ENCODE peak calls at places on chromosomes 7 and 10, in seven cellular contexts. O, T, Y, C, Q, M and P are unnamed samples.

GRCh38 chr10:130218936-130219335 is 82.7 kb downstream of the GLRX3 start:
- DNase-seq in O (no peak), M (no peak), T (no peak), Q (no peak), Y (no peak), C (no peak), P (no peak)

GRCh38 chr7:111499027-111499426 is 63.3 kb downstream of the IMMP2L start:
- DNase-seq in T (peak; percentile 7), Y (peak; percentile 28), M (peak; percentile 46), C (no peak), O (peak; percentile 8), Q (no peak), P (no peak)

GRCh38 chr7:130242198-130243014 is 24.3 kb upstream of the CPA2 start:
- DNase-seq in C (peak; percentile 68), Q (no peak), O (peak; percentile 50), M (peak; percentile 77), T (peak; percentile 24), Y (peak; percentile 14), P (no peak)

GRCh38 chr7:154695836-154696235 is 307.1 kb downstream of the PAXIP1 start:
- DNase-seq in C (no peak), M (no peak), T (no peak), Q (no peak), Y (no peak), O (no peak), P (no peak)

GRCh38 chr10:19966751-19967150 is 150.5 kb downstream of the PLXDC2 start:
- DNase-seq in Q (no peak), T (no peak), M (no peak), C (peak; percentile 67), O (no peak), Y (no peak), P (no peak)

GRCh38 chr10:86254526-86255174 is 111.9 kb downstream of the GRID1 start:
- DNase-seq in T (peak; percentile 70), Y (no peak), O (no peak), C (peak; percentile 39), M (no peak), Q (no peak), P (no peak)

GRCh38 chr7:44980393-44981034 is 1.7 kb upstream of the MYO1G start:
- DNase-seq in O (no peak), Q (no peak), T (no peak), C (no peak), Y (no peak), M (no peak), P (peak; percentile 32)

GRCh38 chr7:84100866-84101265 is 93.7 kb downstream of the SEMA3A start:
- DNase-seq in T (peak; percentile 21), Q (no peak), M (no peak), Y (no peak), C (peak; percentile 42), O (peak; percentile 38), P (no peak)

GRCh38 chr7:103077318-103077717 is 2.4 kb downstream of the ARMC10 start:
- DNase-seq in Q (no peak), O (no peak), Y (no peak), C (no peak), T (no peak), M (no peak), P (no peak)

GRCh38 chr10:102117391-102118159 is 2.6 kb downstream of the LDB1 start:
- DNase-seq in Y (peak; percentile 78), C (peak; percentile 89), O (peak; percentile 81), T (no peak), M (no peak), Q (no peak), P (no peak)

GRCh38 chr10:84603971-84604370 is 275.6 kb downstream of the CCSER2 start:
- DNase-seq in Q (no peak), T (no peak), M (no peak), Y (no peak), C (no peak), O (no peak), P (no peak)

GRCh38 chr7:105759670-105760548 is 116.5 kb downstream of the ATXN7L1 start:
- DNase-seq in Y (peak; percentile 41), M (peak; percentile 33), O (peak; percentile 64), Q (no peak), C (peak; percentile 53), T (peak; percentile 45), P (peak; percentile 60)

GRCh38 chr7:152402384-152403250 is 33.2 kb downstream of the KMT2C start:
- DNase-seq in Q (no peak), C (no peak), M (no peak), O (peak; percentile 38), Y (no peak), T (no peak), P (no peak)

GRCh38 chr10:4440260-4440659 is 385.7 kb upstream of the AKR1E2 start:
- DNase-seq in Y (no peak), Q (no peak), M (no peak), T (no peak), C (no peak), O (no peak), P (no peak)

GRCh38 chr7:16026253-16027020 is 340.0 kb upstream of the MEOX2 start:
- DNase-seq in C (no peak), Q (no peak), O (peak; percentile 30), T (no peak), Y (no peak), M (no peak), P (no peak)

DNA sequence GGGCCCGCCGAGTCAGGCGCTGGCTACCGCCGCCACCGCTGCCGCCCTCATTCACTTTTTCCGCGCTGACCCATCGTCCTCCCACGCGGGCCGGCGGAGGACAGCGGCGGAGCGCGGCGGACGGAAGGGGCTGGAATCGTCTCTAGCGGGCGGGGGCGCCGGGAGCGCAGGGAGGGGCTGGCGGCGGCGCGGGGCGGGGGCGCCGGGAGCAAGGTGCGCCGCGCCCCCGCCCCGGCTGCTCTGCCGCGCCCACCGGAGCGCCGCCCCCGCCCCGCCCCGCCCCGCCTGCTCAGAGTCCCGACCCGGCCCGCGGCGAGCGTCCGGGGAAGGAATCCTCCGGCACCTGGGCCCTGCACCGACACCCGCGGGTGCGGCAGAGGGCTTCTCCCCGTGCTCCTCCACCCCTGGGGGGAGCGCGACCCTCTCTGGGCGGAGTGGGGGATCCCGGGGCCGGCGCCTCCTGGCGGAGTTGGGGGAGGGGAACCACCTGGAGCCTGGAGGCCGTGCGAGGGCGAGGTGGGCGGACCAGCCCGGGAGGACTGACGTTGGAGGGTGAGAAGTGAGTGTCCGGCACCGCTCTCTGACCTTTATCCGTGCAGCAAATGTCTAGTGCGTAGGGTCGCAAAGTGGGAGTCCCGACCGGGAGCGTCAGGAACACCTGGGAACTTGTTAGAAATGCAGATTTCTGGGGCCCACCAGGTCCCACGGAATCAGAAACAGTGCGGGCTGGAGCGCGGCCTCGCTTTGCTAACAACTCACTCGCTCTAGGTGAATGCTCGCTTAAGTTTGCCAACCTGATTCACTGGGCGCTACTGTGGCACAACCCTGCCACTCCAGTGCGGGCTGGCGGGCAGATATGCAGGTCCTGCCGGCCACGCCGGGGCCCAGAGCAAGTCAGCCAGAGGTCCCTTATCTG is at the start of gene COBL:
- DNase-seq in Y (no peak), O (no peak), C (no peak), M (peak; percentile 37), Q (no peak), T (no peak), P (no peak)
- H3K9ac ChIP-seq in Y (peak within 1 kb of the TSS; percentile 88), O (no peak within 1 kb of the TSS), C (no peak within 1 kb of the TSS), M (no peak within 1 kb of the TSS), Q (peak within 1 kb of the TSS; percentile 62), T (peak within 1 kb of the TSS; percentile 81), P (no peak within 1 kb of the TSS)

DNA sequence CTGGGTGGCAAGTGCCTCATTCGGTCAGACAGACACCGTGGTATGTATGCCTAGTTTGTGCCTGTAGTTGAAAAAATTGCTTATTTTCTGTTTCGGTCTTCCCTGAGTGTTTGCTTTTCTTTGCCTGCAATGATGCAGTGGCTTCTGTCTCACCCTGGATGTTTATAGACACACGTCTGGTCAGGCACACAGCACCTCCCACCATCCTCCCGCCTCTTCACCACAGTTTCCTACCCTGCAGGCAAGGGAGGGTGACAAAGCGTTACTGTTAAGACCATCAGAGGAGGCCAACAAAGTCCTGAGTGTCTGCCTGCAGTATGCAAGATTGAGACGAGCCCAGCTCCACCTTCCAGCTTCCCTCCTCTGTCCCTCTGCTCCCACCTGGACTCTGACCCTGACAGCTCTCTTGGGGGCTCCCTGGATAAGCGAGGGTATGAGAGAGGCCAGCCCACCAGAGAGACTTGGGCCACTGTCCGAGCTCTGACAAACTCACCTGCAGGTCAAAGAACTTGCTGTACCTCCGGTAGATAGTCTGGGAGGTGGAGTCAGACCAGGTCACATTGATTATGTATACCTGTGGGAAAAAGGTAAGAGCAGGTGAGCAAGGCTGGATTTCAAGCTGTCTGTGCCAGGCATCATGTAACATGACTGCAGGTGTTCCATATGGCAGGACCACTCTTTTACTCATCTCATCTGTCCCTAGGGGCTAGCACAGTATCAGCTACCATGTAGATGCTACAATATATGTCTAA is 54.4 kb downstream of the SH3PXD2A start:
- DNase-seq in M (no peak), O (no peak), T (no peak), Y (peak; percentile 68), C (no peak), Q (no peak), P (no peak)
- TF ChIP-seq POLR2AphosphoS5 in M (no peak), O (no peak), T (no peak), Y (no peak), C (no peak), Q (no peak), P (no peak)

DNA sequence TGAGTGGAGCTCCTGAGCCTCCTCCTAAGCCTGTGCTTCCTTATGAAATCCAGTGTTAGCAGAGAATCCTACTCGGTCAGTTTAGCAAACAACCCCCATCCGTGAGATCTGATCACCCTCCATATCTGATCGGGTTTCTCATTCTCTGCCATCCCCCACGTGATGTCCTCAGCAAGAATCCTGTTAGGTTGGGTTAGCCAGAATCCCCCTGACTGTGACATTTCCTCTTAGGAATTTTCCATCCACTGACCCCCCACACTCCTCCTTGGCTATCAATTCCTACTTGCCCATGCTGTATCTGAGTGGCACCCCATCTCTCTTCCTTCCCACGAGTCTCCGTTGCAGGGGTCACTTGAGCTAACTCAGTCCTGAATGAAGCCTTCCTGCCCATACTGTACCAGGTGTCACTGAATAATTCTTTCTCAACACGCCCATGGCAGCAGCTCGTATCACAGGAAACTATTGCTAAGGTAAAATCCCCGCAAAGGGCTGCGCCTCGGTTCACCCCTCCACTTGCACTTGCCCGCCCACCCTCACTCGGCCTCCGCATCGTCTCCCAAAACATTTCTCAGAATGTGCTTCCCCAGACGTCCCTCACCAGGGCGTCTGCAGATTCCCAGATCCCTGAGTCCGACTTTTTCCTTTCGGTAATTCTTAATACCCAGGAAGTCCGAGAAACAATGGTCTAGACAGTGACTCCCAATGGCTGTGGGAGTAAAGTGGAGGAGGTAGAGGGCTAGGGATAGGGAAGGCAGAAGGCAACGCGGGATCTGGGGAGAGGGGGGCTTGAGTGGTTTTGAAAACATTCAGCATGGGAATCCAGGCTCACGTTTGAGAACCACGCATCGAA is 44.0 kb downstream of the MYOF start:
- DNase-seq in T (no peak), Q (no peak), M (no peak), C (no peak), O (peak; percentile 65), Y (no peak), P (no peak)
- H3K9ac ChIP-seq in T (peak overlapping the region; percentile 76), Q (peak overlapping the region; percentile 69), M (no peak overlapping the region), C (peak overlapping the region; percentile 94), O (peak overlapping the region; percentile 97), Y (no peak overlapping the region), P (no peak overlapping the region)

DNA sequence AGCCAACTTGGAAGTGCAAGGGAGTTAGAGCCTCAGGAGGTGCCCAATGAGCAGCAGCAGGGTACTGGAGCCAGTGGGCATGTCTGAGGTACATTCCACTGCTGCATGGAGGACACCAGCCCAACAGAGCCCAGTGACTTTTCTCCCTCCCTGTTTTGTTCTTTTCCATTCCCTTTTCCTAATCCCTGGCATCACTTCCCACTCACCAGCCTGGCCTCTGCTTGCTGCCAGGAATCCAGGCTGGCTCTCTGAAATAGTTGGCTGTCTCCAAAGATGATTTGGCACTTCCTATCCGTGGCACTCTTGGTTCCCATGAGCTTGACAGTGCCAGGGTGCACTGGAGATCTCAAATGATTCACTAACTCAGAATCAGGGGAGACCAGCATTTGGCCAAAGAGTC is 97.7 kb upstream of the ZPBP start:
- DNase-seq in M (no peak), C (no peak), Q (no peak), Y (no peak), O (no peak), T (no peak), P (no peak)
- TF ChIP-seq POLR2AphosphoS5 in M (no peak), C (no peak), Q (no peak), Y (no peak), O (no peak), T (no peak), P (no peak)

GRCh38 chr10:99660662-99661369 is 1.5 kb downstream of the ENTPD7 start:
- DNase-seq in Y (no peak), T (no peak), O (no peak), C (no peak), Q (no peak), M (no peak), P (no peak)
- H3K9ac ChIP-seq in Y (peak overlapping the region; percentile 85), T (no peak overlapping the region), O (peak overlapping the region; percentile 32), C (peak overlapping the region; percentile 94), Q (no peak overlapping the region), M (no peak overlapping the region), P (no peak overlapping the region)